ENCODE peak calls at places on chromosomes 2 and 18, in eight cellular contexts. E is K562, M is mucosa of descending colon, G is IMR-90, U is A549, Q is NB4, O is OCI-LY7, J is transverse colon. F is an unnamed sample.

GRCh38 chr2:237291138-237291792 is 122.7 kb downstream of the COL6A3 start:
- DNase-seq in G (peak), Q (no peak), M (peak), J (peak), E (no peak), U (peak), O (no peak), F (no peak)

GRCh38 chr2:46076251-46076650 is 221.0 kb upstream of the EPAS1 start:
- DNase-seq in O (no peak), M (no peak), Q (no peak), J (no peak), U (no peak), G (peak), E (no peak), F (no peak)

GRCh38 chr2:54771166-54771565 is 47.7 kb downstream of the EML6 start:
- DNase-seq in O (no peak), G (peak), J (no peak), E (no peak), U (no peak), Q (no peak), M (no peak), F (no peak)

GRCh38 chr2:200677721-200678532 is 92.1 kb downstream of the AOX1 start:
- DNase-seq in M (no peak), Q (no peak), U (peak), E (no peak), O (no peak), G (peak), J (no peak), F (no peak)

GRCh38 chr18:63540131-63540530 is 2.0 kb upstream of the SERPINB12 start:
- DNase-seq in E (no peak), G (peak), M (no peak), U (no peak), J (no peak), O (no peak), Q (no peak), F (no peak)

GRCh38 chr2:67213270-67213670 is 183.9 kb upstream of the ETAA1 start:
- DNase-seq in J (no peak), E (no peak), O (no peak), U (no peak), G (no peak), Q (no peak), M (no peak), F (no peak)

GRCh38 chr2:75637568-75637967 is 9.0 kb upstream of the MRPL19 start:
- DNase-seq in U (no peak), J (no peak), M (no peak), Q (no peak), O (no peak), E (no peak), G (no peak), F (no peak)

GRCh38 chr2:205995260-205995659 is 90.7 kb downstream of the INO80D start:
- DNase-seq in J (no peak), O (no peak), M (no peak), U (no peak), G (no peak), E (no peak), Q (no peak), F (no peak)

GRCh38 chr2:177692828-177693269 is 300.3 kb downstream of the AGPS start:
- DNase-seq in U (peak), E (no peak), M (no peak), O (no peak), G (no peak), Q (peak), J (no peak), F (no peak)

GRCh38 chr2:38702413-38702812 is 36.5 kb downstream of the GALM start:
- DNase-seq in Q (no peak), O (no peak), E (no peak), G (peak), M (no peak), U (peak), J (no peak), F (no peak)

GRCh38 chr2:66682476-66682875 is 247.6 kb downstream of the MEIS1 start:
- DNase-seq in J (no peak), E (no peak), G (no peak), Q (no peak), O (no peak), M (no peak), U (no peak), F (no peak)

GRCh38 chr18:34942276-34942675 is 98.9 kb upstream of the MAPRE2 start:
- DNase-seq in M (no peak), G (peak), O (no peak), U (no peak), E (no peak), Q (no peak), J (no peak), F (no peak)

GRCh38 chr2:13522917-13523821 is 806.4 kb downstream of the TRIB2 start:
- DNase-seq in Q (no peak), E (no peak), G (no peak), J (no peak), O (no peak), U (no peak), M (no peak), F (peak)

GRCh38 chr18:3816601-3817363 is 366.8 kb downstream of the TGIF1 start:
- DNase-seq in M (no peak), O (no peak), G (peak), Q (no peak), J (no peak), U (peak), E (no peak), F (no peak)

GRCh38 chr2:106269591-106270291 is 75.6 kb upstream of the UXS1 start:
- DNase-seq in E (peak), G (no peak), O (no peak), J (peak), M (peak), Q (peak), U (peak), F (peak)

GRCh38 chr2:96524482-96525210 is 11.9 kb upstream of the ARID5A start:
- DNase-seq in O (no peak), E (no peak), G (no peak), Q (no peak), M (no peak), J (no peak), U (no peak), F (no peak)

DNA sequence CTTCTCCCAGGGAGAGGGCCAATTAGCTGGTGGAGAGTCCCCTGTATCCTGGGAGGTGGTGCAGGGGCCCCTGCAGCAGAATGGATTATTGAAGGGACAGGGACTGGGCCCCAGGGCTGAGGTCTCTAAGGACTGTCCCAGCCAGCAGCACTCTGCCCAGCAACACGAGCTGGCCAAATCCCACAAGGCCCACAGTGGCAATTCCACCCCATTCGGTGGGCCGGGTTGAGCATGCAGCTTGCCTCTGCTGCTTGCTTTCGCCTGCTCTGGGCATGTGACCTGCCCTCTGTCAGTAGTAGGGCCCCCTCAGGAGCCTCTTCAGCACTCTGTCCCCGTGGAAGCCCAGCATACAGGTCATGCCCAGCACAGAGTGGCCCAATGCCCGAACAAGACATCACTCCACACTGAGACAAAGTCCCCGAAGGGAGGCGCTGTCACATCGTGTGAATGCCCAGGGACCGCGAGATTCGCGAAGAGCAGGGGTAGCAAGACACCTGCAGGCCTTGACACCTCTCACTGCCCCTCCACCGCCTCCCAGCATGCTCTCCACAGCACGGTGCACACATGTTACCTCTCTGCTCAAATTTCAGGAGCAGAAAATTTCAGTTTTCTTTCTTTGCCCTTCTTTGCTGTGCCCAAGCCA is 65.4 kb downstream of the CRACDL start:
- DNase-seq in O (no peak), U (no peak), G (no peak), Q (no peak), E (no peak), J (no peak), M (peak), F (no peak)
- TF ChIP-seq CTCF in O (no peak), U (no peak), G (no peak), Q (no peak), E (peak), J (no peak), M (no peak), F (no peak)

GRCh38 chr2:239380831-239381708 is 19.8 kb downstream of the HDAC4 start:
- DNase-seq in G (no peak), O (peak), J (peak), E (no peak), U (no peak), M (peak), Q (no peak), F (peak)
- TF ChIP-seq CTCF in G (no peak), O (no peak), J (no peak), E (no peak), U (no peak), M (no peak), Q (no peak), F (no peak)

GRCh38 chr18:8450013-8450412 is 159.2 kb upstream of the RAB12 start:
- DNase-seq in Q (peak), J (no peak), O (no peak), M (no peak), G (no peak), E (peak), U (peak), F (no peak)
- TF ChIP-seq CTCF in Q (peak), J (no peak), O (peak), M (no peak), G (peak), E (peak), U (peak), F (no peak)

GRCh38 chr2:5691659-5692529 is at the start of gene SOX11:
- DNase-seq in J (peak), O (peak), E (no peak), M (no peak), U (no peak), Q (no peak), G (peak), F (no peak)
- TF ChIP-seq CTCF in J (no peak), O (peak), E (no peak), M (no peak), U (no peak), Q (no peak), G (peak), F (no peak)

DNA sequence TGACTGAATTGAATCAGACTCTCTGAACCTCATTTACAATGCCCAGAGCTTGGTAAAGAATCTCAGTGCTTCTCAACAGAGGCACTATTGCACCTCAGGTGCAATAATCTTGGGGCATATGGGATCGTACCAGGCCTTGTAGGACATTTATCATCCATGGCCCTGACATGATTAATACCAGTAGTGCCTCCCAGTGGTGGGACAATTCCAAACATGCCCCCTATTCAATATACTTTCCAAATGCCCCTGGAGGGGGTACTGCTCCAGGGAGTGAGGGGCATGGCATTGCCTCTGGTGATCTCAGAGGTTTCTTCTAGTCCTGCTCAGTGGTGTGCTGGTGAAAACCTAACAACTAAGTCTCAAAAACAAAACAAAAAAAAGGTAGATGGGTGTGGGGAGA is 174.9 kb upstream of the SMAD2 start:
- DNase-seq in M (no peak), J (no peak), E (no peak), U (no peak), G (no peak), O (no peak), Q (no peak), F (no peak)
- TF ChIP-seq CTCF in M (no peak), J (no peak), E (peak), U (no peak), G (no peak), O (peak), Q (peak), F (no peak)

DNA sequence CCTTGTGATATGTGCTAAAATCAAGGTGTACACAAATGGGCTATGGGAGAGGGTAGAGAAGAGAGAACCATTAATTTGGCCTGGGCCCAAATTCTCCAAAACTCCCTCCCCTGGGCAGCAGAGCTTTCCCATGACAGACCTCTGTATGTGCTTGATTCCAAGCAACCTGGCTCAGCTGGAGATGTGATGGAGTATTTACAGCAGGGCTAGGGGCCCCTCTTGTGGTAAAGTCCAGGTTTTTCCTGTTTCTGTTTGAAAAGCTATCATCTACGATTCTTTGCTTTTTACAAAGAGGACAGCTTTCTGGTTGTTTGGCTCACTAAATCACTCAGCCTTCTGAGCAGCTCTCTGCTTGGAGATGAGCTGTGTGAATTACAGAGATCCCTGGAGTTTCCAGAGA is 40.3 kb downstream of the KCNS3 start:
- DNase-seq in O (peak), M (no peak), U (no peak), E (no peak), Q (no peak), J (no peak), G (peak), F (no peak)
- TF ChIP-seq CTCF in O (peak), M (no peak), U (no peak), E (no peak), Q (no peak), J (no peak), G (peak), F (no peak)

GRCh38 chr2:103959174-103960125 is 894.5 kb upstream of the POU3F3 start:
- DNase-seq in M (peak), O (peak), Q (peak), J (peak), U (peak), E (peak), G (no peak), F (peak)
- TF ChIP-seq CTCF in M (peak), O (peak), Q (peak), J (peak), U (peak), E (peak), G (no peak), F (peak)

DNA sequence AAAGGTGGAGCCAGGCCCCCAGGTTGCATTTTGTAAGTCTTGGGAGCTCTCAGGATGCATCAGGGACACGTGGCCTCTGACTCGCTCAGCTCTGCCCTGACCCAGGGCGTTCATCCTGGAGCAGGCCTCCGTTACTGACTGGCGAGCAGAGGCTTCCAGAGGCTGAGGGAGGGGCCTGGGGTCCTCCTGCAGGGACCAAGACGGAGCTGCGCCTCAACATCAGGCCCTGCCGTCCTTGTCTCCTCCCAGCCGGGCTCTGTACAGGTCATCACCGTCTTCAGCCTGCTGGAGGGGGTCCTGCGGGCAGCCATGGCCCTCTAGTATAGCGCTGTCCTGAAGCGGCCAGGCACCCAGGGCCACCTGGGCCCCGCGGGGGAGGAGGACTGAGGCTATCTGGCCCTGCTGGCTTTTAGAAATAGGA is 10.2 kb upstream of the ALPP start:
- DNase-seq in Q (no peak), J (no peak), M (no peak), U (peak), O (no peak), E (no peak), G (peak), F (no peak)
- TF ChIP-seq CTCF in Q (no peak), J (no peak), M (no peak), U (no peak), O (no peak), E (no peak), G (no peak), F (no peak)

DNA sequence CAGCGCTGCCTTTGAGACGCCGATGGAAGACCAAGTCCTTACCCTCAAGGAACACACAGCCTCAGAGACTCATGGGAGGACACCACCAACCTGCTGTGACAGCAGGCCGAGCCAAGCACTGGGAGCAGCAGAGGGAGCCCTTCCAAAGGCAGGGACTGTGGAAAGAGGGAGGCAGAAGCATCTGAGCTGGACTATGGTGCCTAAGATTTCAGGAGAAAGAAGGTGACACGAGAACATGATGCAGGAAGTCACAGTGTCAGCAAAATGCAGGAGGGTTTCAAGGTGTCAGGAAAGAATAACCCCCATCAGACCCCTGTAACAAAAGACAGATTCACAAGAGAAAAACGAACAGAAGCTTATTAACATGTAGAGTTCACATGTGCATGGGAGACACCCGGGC is 24.2 kb upstream of the COX7A2L start:
- DNase-seq in O (no peak), E (no peak), Q (no peak), U (peak), M (peak), J (peak), G (peak), F (no peak)
- TF ChIP-seq CTCF in O (peak), E (peak), Q (peak), U (peak), M (no peak), J (peak), G (peak), F (no peak)

GRCh38 chr2:141554810-141555209 is 576.0 kb downstream of the LRP1B start:
- DNase-seq in U (peak), E (no peak), O (peak), J (no peak), Q (peak), M (no peak), G (peak), F (peak)
- TF ChIP-seq CTCF in U (peak), E (no peak), O (peak), J (no peak), Q (peak), M (no peak), G (peak), F (peak)